ENCODE peak calls at places on chromosomes 4 and X, in seven cellular contexts. M, B, D, R, E, O and Z are unnamed samples.
A peak's percentile ranks its signal among the peaks of the same experiment; 100 is the strongest.

GRCh38 chr4:101348367-101348827 is 1.1 kb upstream of the PPP3CA start:
- DNase-seq in M (no peak), B (no peak), D (no peak), R (peak; percentile 14), E (peak; percentile 73), O (no peak), Z (no peak)

GRCh38 chrX:129663171-129663570 is 8.4 kb upstream of the APLN start:
- DNase-seq in M (no peak), B (no peak), D (no peak), R (no peak), E (no peak), O (no peak), Z (no peak)

GRCh38 chr4:79697444-79697843 is 289.4 kb upstream of the GK2 start:
- DNase-seq in M (no peak), B (no peak), D (no peak), R (no peak), E (no peak), O (no peak), Z (no peak)

GRCh38 chr4:124936427-124936826 is 223.9 kb upstream of the ANKRD50 start:
- DNase-seq in M (no peak), B (no peak), D (peak; percentile 2), R (no peak), E (no peak), O (no peak), Z (no peak)

GRCh38 chrX:19372170-19373033 is 28.7 kb downstream of the PDHA1 start:
- DNase-seq in M (peak; percentile 32), B (no peak), D (peak; percentile 79), R (peak; percentile 66), E (peak; percentile 74), O (peak; percentile 15), Z (peak; percentile 78)

GRCh38 chr4:56656346-56656643 is 24.8 kb downstream of the HOPX start:
- DNase-seq in M (no peak), B (no peak), D (peak; percentile 63), R (no peak), E (no peak), O (no peak), Z (no peak)

GRCh38 chr4:104465620-104466019 is 29.1 kb downstream of the CXXC4 start:
- DNase-seq in M (no peak), B (no peak), D (no peak), R (no peak), E (no peak), O (no peak), Z (no peak)

GRCh38 chrX:42117318-42117717 is 194.0 kb upstream of the CASK start:
- DNase-seq in M (no peak), B (no peak), D (no peak), R (no peak), E (no peak), O (no peak), Z (no peak)

GRCh38 chr4:73944061-73944875 is 37.6 kb downstream of the PF4 start:
- DNase-seq in M (no peak), B (no peak), D (peak; percentile 11), R (no peak), E (peak; percentile 66), O (no peak), Z (no peak)

GRCh38 chr4:147683172-147683571 is 791 bp downstream of the PRMT9 start:
- DNase-seq in M (peak; percentile 12), B (no peak), D (peak; percentile 37), R (no peak), E (no peak), O (no peak), Z (peak; percentile 7)

GRCh38 chr4:137106733-137107132 is 425.6 kb downstream of the PCDH18 start:
- DNase-seq in M (no peak), B (no peak), D (no peak), R (no peak), E (no peak), O (no peak), Z (no peak)

GRCh38 chr4:137106287-137106686 is 426.0 kb downstream of the PCDH18 start:
- DNase-seq in M (no peak), B (no peak), D (no peak), R (no peak), E (no peak), O (no peak), Z (no peak)
- TF ChIP-seq JUND in M (no peak), B (no peak), D (no peak), R (no peak), E (no peak), O (no peak), Z (no peak)

GRCh38 chr4:40651280-40651679 is 21.6 kb upstream of the RBM47 start:
- DNase-seq in M (no peak), B (no peak), D (no peak), R (no peak), E (no peak), O (no peak), Z (no peak)

GRCh38 chr4:40661803-40662202 is 32.1 kb upstream of the RBM47 start:
- DNase-seq in M (no peak), B (no peak), D (no peak), R (no peak), E (no peak), O (no peak), Z (no peak)

GRCh38 chr4:40656221-40656863 is 26.7 kb upstream of the RBM47 start:
- DNase-seq in M (no peak), B (peak; percentile 91), D (no peak), R (no peak), E (no peak), O (no peak), Z (no peak)
- TF ChIP-seq JUND in M (no peak), B (no peak), D (no peak), R (no peak), E (no peak), O (no peak), Z (no peak)

GRCh38 chrX:3532571-3532970 is 180.9 kb downstream of the PRKX start:
- DNase-seq in M (no peak), B (no peak), D (no peak), R (no peak), E (no peak), O (no peak), Z (no peak)
- TF ChIP-seq JUND in M (no peak), B (no peak), D (no peak), R (no peak), E (no peak), O (no peak), Z (no peak)

DNA sequence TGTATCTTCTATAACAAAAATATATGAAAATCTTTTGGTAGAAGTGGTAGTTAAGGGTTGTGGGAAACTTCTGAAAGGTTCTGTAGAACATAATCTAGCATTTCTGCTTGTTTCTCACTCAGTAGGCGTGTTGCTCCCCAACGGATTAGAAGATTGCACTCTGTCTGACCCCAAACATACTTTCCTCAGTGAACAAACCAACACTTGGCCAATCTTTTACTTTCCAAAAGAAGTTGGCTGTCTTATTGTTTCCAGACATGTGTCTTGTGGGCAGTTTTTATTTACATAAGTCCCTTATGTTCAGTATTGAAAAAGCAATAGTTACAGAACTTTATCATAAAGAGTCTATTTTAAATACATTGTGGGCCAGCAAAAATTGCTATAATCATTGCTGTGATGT is 312.8 kb upstream of the EPHA5 start:
- DNase-seq in M (no peak), B (no peak), D (no peak), R (no peak), E (no peak), O (no peak), Z (no peak)
- TF ChIP-seq JUND in M (no peak), B (no peak), D (no peak), R (no peak), E (no peak), O (no peak), Z (no peak)

GRCh38 chrX:74535633-74536141 is 78.7 kb downstream of the RLIM start:
- DNase-seq in M (peak; percentile 1), B (no peak), D (peak; percentile 50), R (peak; percentile 10), E (peak; percentile 60), O (no peak), Z (peak; percentile 57)
- TF ChIP-seq JUND in M (no peak), B (no peak), D (no peak), R (no peak), E (no peak), O (no peak), Z (no peak)

DNA sequence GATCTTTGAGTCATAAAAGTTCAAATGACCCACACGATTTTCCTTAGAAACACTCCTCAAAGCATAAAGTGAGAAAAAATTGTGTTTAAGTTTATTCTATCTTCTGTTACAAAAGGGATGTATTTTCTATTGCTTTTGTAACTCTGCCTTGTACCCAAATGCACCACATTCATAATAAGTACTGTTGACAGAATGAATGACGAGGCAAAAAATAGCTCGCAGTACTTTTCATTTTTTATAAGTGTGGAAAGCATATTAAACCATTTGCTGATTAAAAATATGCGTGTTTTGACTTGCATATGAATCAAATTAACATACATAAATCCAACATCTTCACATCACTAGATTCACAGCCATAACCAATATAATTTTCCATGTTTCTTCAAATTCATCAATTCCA is 11.2 kb upstream of the TSPAN5 start:
- DNase-seq in M (no peak), B (no peak), D (no peak), R (no peak), E (no peak), O (no peak), Z (no peak)
- TF ChIP-seq JUND in M (no peak), B (no peak), D (no peak), R (no peak), E (no peak), O (no peak), Z (no peak)

DNA sequence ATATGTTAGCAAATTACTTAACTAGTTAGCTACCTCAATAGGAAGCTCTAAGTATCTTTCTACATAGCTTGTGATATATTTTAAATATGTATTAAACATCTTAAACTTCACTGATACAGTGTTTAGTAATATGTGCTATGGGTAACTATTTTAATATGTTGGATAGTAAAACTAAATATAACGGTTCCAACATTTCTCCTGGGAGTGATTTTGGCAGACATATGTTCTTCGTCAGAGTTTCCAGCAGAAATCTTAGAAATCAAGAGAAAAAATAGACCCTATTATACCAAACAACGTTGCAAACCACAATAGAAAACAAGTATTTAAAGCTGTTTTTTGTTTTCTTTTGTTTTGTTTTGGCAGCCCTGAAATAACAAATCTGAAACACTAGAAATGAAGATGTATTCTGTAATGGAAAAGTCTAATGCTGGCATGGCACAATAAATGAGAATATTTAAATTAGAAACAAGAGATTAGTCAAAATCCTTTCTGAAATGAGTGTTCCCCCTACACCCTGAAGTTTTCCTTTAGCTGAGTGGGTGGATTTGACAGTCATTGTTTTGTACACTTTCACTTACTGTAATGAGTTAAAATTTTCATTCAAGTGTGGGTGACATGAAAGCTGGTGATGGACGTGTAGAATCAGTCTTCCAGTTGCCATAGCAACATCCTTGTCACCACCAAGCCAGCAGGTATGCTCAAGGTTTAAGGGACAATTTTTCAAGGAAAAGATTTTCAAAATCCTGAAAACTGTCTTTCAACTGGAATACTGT is 233.6 kb downstream of the SCFD2 start:
- DNase-seq in M (no peak), B (no peak), D (no peak), R (no peak), E (no peak), O (no peak), Z (no peak)
- TF ChIP-seq JUND in M (no peak), B (no peak), D (no peak), R (no peak), E (no peak), O (no peak), Z (no peak)